ENCODE peak calls at places on chromosomes 4 and X, in nine cellular contexts. N is progenitor cell of endocrine pancreas; Q is activated naive CD4-positive, alpha-beta T cell treated with anti-CD3 and anti-CD28 coated beads, Interleukin-2, amount 10 ng/mL, durations not matched to agents 7 days and 5 days; V is neural crest cell; W is activated CD4-positive, alpha-beta T cell treated with anti-CD3 and anti-CD28 coated beads for 24 hours; D is ureter; K is DMS 273 treated with DMSO at 0.1 percent for 48 hours; P is foreskin keratinocyte; H is T1000. Y is an unnamed sample.

GRCh38 chrX:134849390-134849789 is 141.4 kb upstream of the SMIM10 start:
- DNase-seq in V (no peak), K (no peak), N (no peak), P (peak), H (no peak), D (no peak), W (no peak), Q (no peak), Y (no peak)

GRCh38 chr4:100828986-100829685 is 311.3 kb upstream of the EMCN start:
- DNase-seq in P (peak), H (no peak), K (no peak), N (no peak), W (no peak), D (no peak), V (no peak), Q (no peak), Y (no peak)

GRCh38 chr4:116599859-116600258 is 485.5 kb downstream of the TRAM1L1 start:
- DNase-seq in D (no peak), W (peak), N (no peak), H (no peak), K (no peak), V (no peak), Q (no peak), P (no peak), Y (no peak)

GRCh38 chrX:123274796-123275195 is 90.7 kb downstream of the GRIA3 start:
- DNase-seq in P (no peak), K (no peak), N (no peak), W (no peak), V (no peak), D (no peak), Q (no peak), H (no peak), Y (no peak)

GRCh38 chrX:132769609-132770008 is 188.8 kb downstream of the HS6ST2 start:
- DNase-seq in D (no peak), N (no peak), Q (no peak), K (no peak), W (no peak), P (no peak), H (no peak), V (no peak), Y (no peak)

GRCh38 chr4:41613782-41614181 is 75.8 kb downstream of the LIMCH1 start:
- DNase-seq in Q (no peak), K (no peak), V (no peak), N (no peak), D (no peak), H (no peak), W (no peak), P (no peak), Y (no peak)

GRCh38 chr4:34181891-34182290 is 2062.4 kb downstream of the ARAP2 start:
- DNase-seq in K (no peak), W (no peak), N (no peak), V (no peak), D (no peak), P (peak), H (no peak), Q (no peak), Y (no peak)

GRCh38 chrX:37726346-37726745 is 40.8 kb downstream of the XK start:
- DNase-seq in Q (no peak), H (no peak), D (no peak), K (no peak), P (no peak), W (no peak), N (no peak), V (no peak), Y (no peak)

GRCh38 chr4:58935336-58935735 is 1825.2 kb upstream of the IGFBP7 start:
- DNase-seq in P (peak), Q (no peak), V (no peak), H (no peak), D (no peak), W (no peak), K (no peak), N (no peak), Y (no peak)

GRCh38 chr4:2284934-2285664 is 23.2 kb upstream of the MXD4 start:
- DNase-seq in W (no peak), H (no peak), D (no peak), K (no peak), Q (peak), N (no peak), V (no peak), P (peak), Y (no peak)

GRCh38 chrX:40260123-40260751 is 162.5 kb upstream of the BCOR start:
- DNase-seq in D (no peak), W (no peak), P (no peak), Q (no peak), K (no peak), V (no peak), N (no peak), H (no peak), Y (no peak)

GRCh38 chr4:77600521-77601451 is 4.8 kb upstream of the CXCL13 start:
- DNase-seq in N (peak), V (no peak), K (no peak), Q (peak), W (no peak), P (no peak), D (peak), H (no peak), Y (no peak)

GRCh38 chr4:121742794-121743193 is 22.2 kb downstream of the SMIM43 start:
- DNase-seq in K (no peak), P (no peak), D (no peak), W (no peak), V (no peak), Q (no peak), H (no peak), N (no peak), Y (no peak)

GRCh38 chrX:38318196-38318595 is 9.1 kb downstream of the RPGR start:
- DNase-seq in P (no peak), N (no peak), V (no peak), D (no peak), H (no peak), K (no peak), W (no peak), Q (no peak), Y (no peak)

GRCh38 chr4:111930658-111931057 is 214.6 kb upstream of the FAM241A start:
- DNase-seq in N (no peak), D (no peak), V (no peak), K (no peak), W (no peak), H (no peak), Q (no peak), P (peak), Y (no peak)

GRCh38 chrX:130746709-130747347 is 156.2 kb downstream of the ENOX2 start:
- DNase-seq in D (no peak), K (no peak), P (no peak), Q (no peak), V (no peak), H (no peak), W (no peak), N (no peak), Y (peak)

GRCh38 chrX:16981980-16982379 is 35.5 kb downstream of the REPS2 start:
- DNase-seq in V (no peak), P (no peak), W (no peak), D (no peak), N (no peak), Q (no peak), K (no peak), H (no peak), Y (no peak)

GRCh38 chrX:153968754-153969124 is 2.9 kb downstream of the HCFC1 start:
- DNase-seq in N (no peak), D (no peak), P (no peak), K (no peak), Q (peak), V (no peak), H (no peak), W (no peak), Y (no peak)

GRCh38 chrX:120791013-120791643 is 84.5 kb downstream of the CT47B1 start:
- DNase-seq in V (no peak), Q (no peak), W (no peak), P (no peak), K (peak), N (no peak), D (peak), H (peak), Y (no peak)

GRCh38 chrX:117093319-117093718 is 630.5 kb upstream of the CT83 start:
- DNase-seq in K (no peak), N (no peak), W (no peak), P (no peak), Q (no peak), D (no peak), H (no peak), V (no peak), Y (no peak)

GRCh38 chr4:53592128-53592527 is 842 bp upstream of the LNX1 start:
- DNase-seq in N (no peak), Q (no peak), V (no peak), H (no peak), W (no peak), K (no peak), D (no peak), P (peak), Y (no peak)

Y was measured in AG04449.